ENCODE peak calls at places on chromosomes 7 and 10, in ten cellular contexts. One of them, this sample, is unnamed.

GRCh38 chr10:69816963-69817605 is 15.4 kb downstream of the COL13A1 start:
- DNase-seq in Right ventricle myocardium superior: no peak
- DNase-seq in RCC 7860: no peak
- DNase-seq in effector memory CD8-positive, alpha-beta T cell: no peak
- DNase-seq in activated T-cell treated with anti-CD3 and anti-CD28 coated beads for 1 hour: no peak
- DNase-seq in PC-3: no peak
- DNase-seq in Caki2: no peak
- DNase-seq in cardiac fibroblast: no peak
- DNase-seq in iPS DF 19.7: no peak
- DNase-seq in NCI-H524: peak
- DNase-seq in this sample: no peak

GRCh38 chr10:76302936-76303656 is 871.7 kb downstream of the LRMDA start:
- DNase-seq in Right ventricle myocardium superior: no peak
- DNase-seq in RCC 7860: no peak
- DNase-seq in effector memory CD8-positive, alpha-beta T cell: no peak
- DNase-seq in activated T-cell treated with anti-CD3 and anti-CD28 coated beads for 1 hour: no peak
- DNase-seq in PC-3: no peak
- DNase-seq in Caki2: no peak
- DNase-seq in cardiac fibroblast: peak
- DNase-seq in iPS DF 19.7: no peak
- DNase-seq in NCI-H524: no peak
- DNase-seq in this sample: peak

GRCh38 chr7:71817931-71818330 is 594.2 kb downstream of the CALN1 start:
- DNase-seq in Right ventricle myocardium superior: no peak
- DNase-seq in RCC 7860: no peak
- DNase-seq in effector memory CD8-positive, alpha-beta T cell: no peak
- DNase-seq in activated T-cell treated with anti-CD3 and anti-CD28 coated beads for 1 hour: no peak
- DNase-seq in PC-3: no peak
- DNase-seq in Caki2: no peak
- DNase-seq in cardiac fibroblast: no peak
- DNase-seq in iPS DF 19.7: no peak
- DNase-seq in NCI-H524: no peak
- DNase-seq in this sample: no peak

GRCh38 chr7:105141068-105141467 is 127.1 kb downstream of the KMT2E start:
- DNase-seq in Right ventricle myocardium superior: no peak
- DNase-seq in RCC 7860: peak
- DNase-seq in effector memory CD8-positive, alpha-beta T cell: no peak
- DNase-seq in activated T-cell treated with anti-CD3 and anti-CD28 coated beads for 1 hour: no peak
- DNase-seq in PC-3: peak
- DNase-seq in Caki2: no peak
- DNase-seq in cardiac fibroblast: peak
- DNase-seq in iPS DF 19.7: peak
- DNase-seq in NCI-H524: peak
- DNase-seq in this sample: peak

GRCh38 chr7:44638611-44639557 is 32.5 kb downstream of the OGDH start:
- DNase-seq in Right ventricle myocardium superior: peak
- DNase-seq in RCC 7860: peak
- DNase-seq in effector memory CD8-positive, alpha-beta T cell: peak
- DNase-seq in activated T-cell treated with anti-CD3 and anti-CD28 coated beads for 1 hour: peak
- DNase-seq in PC-3: peak
- DNase-seq in Caki2: peak
- DNase-seq in cardiac fibroblast: peak
- DNase-seq in iPS DF 19.7: peak
- DNase-seq in NCI-H524: peak
- DNase-seq in this sample: peak

GRCh38 chr7:36971515-36972139 is 247.3 kb upstream of the AOAH start:
- DNase-seq in Right ventricle myocardium superior: no peak
- DNase-seq in RCC 7860: no peak
- DNase-seq in effector memory CD8-positive, alpha-beta T cell: no peak
- DNase-seq in activated T-cell treated with anti-CD3 and anti-CD28 coated beads for 1 hour: no peak
- DNase-seq in PC-3: no peak
- DNase-seq in Caki2: no peak
- DNase-seq in cardiac fibroblast: no peak
- DNase-seq in iPS DF 19.7: no peak
- DNase-seq in NCI-H524: peak
- DNase-seq in this sample: no peak

GRCh38 chr10:126997801-126998590 is 92.8 kb downstream of the DOCK1 start:
- DNase-seq in Right ventricle myocardium superior: no peak
- DNase-seq in RCC 7860: no peak
- DNase-seq in effector memory CD8-positive, alpha-beta T cell: no peak
- DNase-seq in activated T-cell treated with anti-CD3 and anti-CD28 coated beads for 1 hour: no peak
- DNase-seq in PC-3: no peak
- DNase-seq in Caki2: no peak
- DNase-seq in cardiac fibroblast: no peak
- DNase-seq in iPS DF 19.7: no peak
- DNase-seq in NCI-H524: no peak
- DNase-seq in this sample: no peak

GRCh38 chr7:1707756-1708611 is 37.9 kb downstream of the ELFN1 start:
- DNase-seq in Right ventricle myocardium superior: no peak
- DNase-seq in RCC 7860: no peak
- DNase-seq in effector memory CD8-positive, alpha-beta T cell: no peak
- DNase-seq in activated T-cell treated with anti-CD3 and anti-CD28 coated beads for 1 hour: no peak
- DNase-seq in PC-3: no peak
- DNase-seq in Caki2: no peak
- DNase-seq in cardiac fibroblast: no peak
- DNase-seq in iPS DF 19.7: no peak
- DNase-seq in NCI-H524: no peak
- DNase-seq in this sample: no peak

GRCh38 chr10:119761106-119761505 is 35.3 kb downstream of the INPP5F start:
- DNase-seq in Right ventricle myocardium superior: no peak
- DNase-seq in RCC 7860: no peak
- DNase-seq in effector memory CD8-positive, alpha-beta T cell: no peak
- DNase-seq in activated T-cell treated with anti-CD3 and anti-CD28 coated beads for 1 hour: no peak
- DNase-seq in PC-3: peak
- DNase-seq in Caki2: no peak
- DNase-seq in cardiac fibroblast: peak
- DNase-seq in iPS DF 19.7: no peak
- DNase-seq in NCI-H524: no peak
- DNase-seq in this sample: peak

GRCh38 chr10:101066146-101066889 is 4.5 kb downstream of the KAZALD1 start:
- DNase-seq in Right ventricle myocardium superior: peak
- DNase-seq in RCC 7860: peak
- DNase-seq in effector memory CD8-positive, alpha-beta T cell: no peak
- DNase-seq in activated T-cell treated with anti-CD3 and anti-CD28 coated beads for 1 hour: peak
- DNase-seq in PC-3: peak
- DNase-seq in Caki2: peak
- DNase-seq in cardiac fibroblast: peak
- DNase-seq in iPS DF 19.7: no peak
- DNase-seq in NCI-H524: peak
- DNase-seq in this sample: peak

GRCh38 chr10:62806246-62806645 is 1.7 kb downstream of the ADO start:
- DNase-seq in Right ventricle myocardium superior: no peak
- DNase-seq in RCC 7860: no peak
- DNase-seq in effector memory CD8-positive, alpha-beta T cell: no peak
- DNase-seq in activated T-cell treated with anti-CD3 and anti-CD28 coated beads for 1 hour: no peak
- DNase-seq in PC-3: peak
- DNase-seq in Caki2: peak
- DNase-seq in cardiac fibroblast: no peak
- DNase-seq in iPS DF 19.7: no peak
- DNase-seq in NCI-H524: no peak
- DNase-seq in this sample: no peak

GRCh38 chr10:122306282-122306681 is 35.2 kb downstream of the BTBD16 start:
- DNase-seq in Right ventricle myocardium superior: no peak
- DNase-seq in RCC 7860: no peak
- DNase-seq in effector memory CD8-positive, alpha-beta T cell: no peak
- DNase-seq in activated T-cell treated with anti-CD3 and anti-CD28 coated beads for 1 hour: no peak
- DNase-seq in PC-3: no peak
- DNase-seq in Caki2: no peak
- DNase-seq in cardiac fibroblast: no peak
- DNase-seq in iPS DF 19.7: no peak
- DNase-seq in NCI-H524: no peak
- DNase-seq in this sample: no peak

GRCh38 chr10:92689663-92690210 is at the start of gene HHEX:
- DNase-seq in Right ventricle myocardium superior: peak
- DNase-seq in RCC 7860: no peak
- DNase-seq in effector memory CD8-positive, alpha-beta T cell: peak
- DNase-seq in activated T-cell treated with anti-CD3 and anti-CD28 coated beads for 1 hour: no peak
- DNase-seq in PC-3: peak
- DNase-seq in Caki2: peak
- DNase-seq in cardiac fibroblast: peak
- DNase-seq in iPS DF 19.7: no peak
- DNase-seq in NCI-H524: peak
- DNase-seq in this sample: peak

GRCh38 chr10:30445716-30446115 is 11.7 kb downstream of the MAP3K8 start:
- DNase-seq in Right ventricle myocardium superior: no peak
- DNase-seq in RCC 7860: no peak
- DNase-seq in effector memory CD8-positive, alpha-beta T cell: no peak
- DNase-seq in activated T-cell treated with anti-CD3 and anti-CD28 coated beads for 1 hour: no peak
- DNase-seq in PC-3: peak
- DNase-seq in Caki2: no peak
- DNase-seq in cardiac fibroblast: peak
- DNase-seq in iPS DF 19.7: no peak
- DNase-seq in NCI-H524: no peak
- DNase-seq in this sample: peak

GRCh38 chr7:38953227-38953626 is 24.5 kb upstream of the POU6F2 start:
- DNase-seq in Right ventricle myocardium superior: no peak
- DNase-seq in RCC 7860: no peak
- DNase-seq in effector memory CD8-positive, alpha-beta T cell: no peak
- DNase-seq in activated T-cell treated with anti-CD3 and anti-CD28 coated beads for 1 hour: no peak
- DNase-seq in PC-3: no peak
- DNase-seq in Caki2: no peak
- DNase-seq in cardiac fibroblast: no peak
- DNase-seq in iPS DF 19.7: no peak
- DNase-seq in NCI-H524: no peak
- DNase-seq in this sample: no peak

GRCh38 chr7:21113609-21114416 is 314.1 kb upstream of the SP4 start:
- DNase-seq in Right ventricle myocardium superior: no peak
- DNase-seq in RCC 7860: peak
- DNase-seq in effector memory CD8-positive, alpha-beta T cell: no peak
- DNase-seq in activated T-cell treated with anti-CD3 and anti-CD28 coated beads for 1 hour: no peak
- DNase-seq in PC-3: no peak
- DNase-seq in Caki2: peak
- DNase-seq in cardiac fibroblast: no peak
- DNase-seq in iPS DF 19.7: no peak
- DNase-seq in NCI-H524: no peak
- DNase-seq in this sample: peak

GRCh38 chr10:10438335-10439123 is 579.1 kb upstream of the CELF2 start:
- DNase-seq in Right ventricle myocardium superior: no peak
- DNase-seq in RCC 7860: no peak
- DNase-seq in effector memory CD8-positive, alpha-beta T cell: no peak
- DNase-seq in activated T-cell treated with anti-CD3 and anti-CD28 coated beads for 1 hour: no peak
- DNase-seq in PC-3: no peak
- DNase-seq in Caki2: no peak
- DNase-seq in cardiac fibroblast: peak
- DNase-seq in iPS DF 19.7: no peak
- DNase-seq in NCI-H524: peak
- DNase-seq in this sample: no peak